ENCODE peak calls at places on chromosome 4, in five cellular contexts. V is osteoblast, A is ovary, X is upper lobe of right lung, P is sigmoid colon. Z is an unnamed sample.

GRCh38 chr4:109016200-109016599 is 253.3 kb upstream of the ETNPPL start:
- DNase-seq in A (no peak), P (peak), V (no peak), X (no peak), Z (no peak)

GRCh38 chr4:112857461-112857860 is 192.0 kb upstream of the ANK2 start:
- DNase-seq in A (no peak), P (no peak), X (no peak), V (peak), Z (no peak)

GRCh38 chr4:121728066-121728465 is 31.3 kb upstream of the ANXA5 start:
- DNase-seq in P (no peak), V (peak), X (no peak), A (no peak), Z (no peak)

GRCh38 chr4:113645771-113646455 is 115.6 kb downstream of the CAMK2D start:
- DNase-seq in A (no peak), V (no peak), P (no peak), X (no peak), Z (no peak)

GRCh38 chr4:8200302-8200975 is 1.3 kb downstream of the SH3TC1 start:
- DNase-seq in V (peak), A (no peak), P (peak), X (peak), Z (no peak)

GRCh38 chr4:768995-769394 is 56.9 kb downstream of the CPLX1 start:
- DNase-seq in V (peak), P (no peak), A (no peak), X (no peak), Z (peak)

GRCh38 chr4:20292739-20293138 is 41.0 kb downstream of the SLIT2 start:
- DNase-seq in A (no peak), V (no peak), X (no peak), P (no peak), Z (no peak)

GRCh38 chr4:69965628-69966027 is at the start of gene CSN2:
- DNase-seq in A (no peak), X (no peak), P (no peak), V (no peak), Z (no peak)

DNA sequence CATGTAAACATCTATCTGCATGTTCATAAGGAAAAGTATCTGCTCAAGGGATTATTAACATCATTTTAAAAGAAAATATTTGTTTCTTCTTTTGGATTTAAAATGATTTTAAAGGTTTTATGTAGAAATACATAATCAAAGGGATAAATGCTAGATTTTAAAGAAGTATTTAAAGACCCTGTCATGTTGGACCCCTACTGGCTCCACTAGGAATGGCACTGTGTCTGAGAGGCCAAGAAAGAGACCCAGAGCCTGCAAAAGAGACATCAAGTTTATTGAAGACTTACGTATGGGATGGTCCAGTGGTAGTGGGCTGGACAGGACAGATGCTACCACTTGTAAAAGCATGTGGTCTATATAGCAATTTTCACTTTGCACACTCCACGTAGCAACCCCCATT is 78.7 kb upstream of the PCDH18 start:
- DNase-seq in P (no peak), V (peak), X (no peak), A (no peak), Z (no peak)
- TF ChIP-seq CTCF in P (no peak), V (peak), X (peak), A (no peak), Z (peak)

GRCh38 chr4:72275381-72275780 is 243.6 kb downstream of the NPFFR2 start:
- DNase-seq in A (no peak), V (no peak), P (no peak), X (no peak), Z (no peak)
- TF ChIP-seq CTCF in A (no peak), V (no peak), P (no peak), X (no peak), Z (no peak)

GRCh38 chr4:57193996-57194675 is 84.0 kb upstream of the IGFBP7 start:
- DNase-seq in V (no peak), X (no peak), P (no peak), A (no peak), Z (no peak)
- TF ChIP-seq CTCF in V (no peak), X (no peak), P (no peak), A (no peak), Z (no peak)

GRCh38 chr4:47381172-47381571 is 82.3 kb downstream of the COMMD8 start:
- DNase-seq in V (peak), A (no peak), X (no peak), P (no peak), Z (no peak)

GRCh38 chr4:47386592-47387235 is 76.8 kb downstream of the COMMD8 start:
- DNase-seq in P (no peak), X (no peak), A (no peak), V (no peak), Z (no peak)

GRCh38 chr4:47386146-47386545 is 77.4 kb downstream of the COMMD8 start:
- DNase-seq in X (no peak), V (no peak), A (no peak), P (no peak), Z (no peak)

DNA sequence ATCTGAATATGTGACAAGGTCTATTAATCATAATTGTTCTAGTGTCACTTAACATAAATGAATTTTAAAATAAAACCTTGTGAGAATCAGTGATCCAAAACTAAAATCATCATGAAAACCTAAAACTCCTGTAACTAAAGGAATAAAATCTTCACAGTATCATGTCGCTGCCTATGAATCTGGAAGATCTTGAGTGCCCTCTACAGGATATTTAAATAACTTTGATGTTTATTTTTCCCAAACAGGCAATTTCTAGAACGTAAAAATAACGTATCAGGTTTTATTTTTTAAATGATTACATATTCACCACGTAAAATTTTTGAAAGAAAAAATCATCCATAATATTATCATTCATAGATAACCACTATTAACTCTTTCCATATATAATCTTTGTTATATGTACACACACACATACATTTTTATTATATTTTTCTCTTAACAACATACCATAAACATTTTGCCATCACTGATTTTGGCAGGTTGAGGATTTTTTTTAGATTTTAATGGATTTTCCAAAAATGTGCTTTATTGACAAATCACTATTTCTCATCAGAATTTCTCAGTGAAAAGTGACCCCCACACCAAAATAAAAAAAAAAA is 79.6 kb downstream of the COMMD8 start:
- DNase-seq in V (peak), A (no peak), X (no peak), P (no peak), Z (no peak)
- TF ChIP-seq CTCF in V (peak), A (no peak), X (peak), P (peak), Z (peak)

DNA sequence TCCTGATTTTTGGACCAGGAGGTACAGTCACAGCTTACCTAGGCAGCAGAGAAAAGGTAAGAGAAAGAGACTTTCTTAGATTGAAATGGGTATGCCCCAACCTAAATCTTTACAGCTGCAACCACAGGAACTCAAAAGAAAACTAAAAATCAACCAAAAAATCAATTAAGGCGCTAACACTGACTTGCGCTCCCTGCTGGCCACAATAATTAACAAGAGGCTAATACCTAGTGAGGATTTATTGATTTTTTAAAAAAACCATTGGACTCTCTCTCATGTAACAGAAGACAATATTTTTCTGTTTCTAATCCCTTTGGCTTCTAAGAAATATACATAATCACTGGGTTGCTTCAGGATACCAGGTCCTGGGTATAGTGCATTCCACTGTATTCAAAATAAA is 153.9 kb upstream of the TENM3 start:
- DNase-seq in A (no peak), V (peak), X (no peak), P (no peak), Z (no peak)
- TF ChIP-seq CTCF in A (no peak), V (peak), X (no peak), P (no peak), Z (peak)

DNA sequence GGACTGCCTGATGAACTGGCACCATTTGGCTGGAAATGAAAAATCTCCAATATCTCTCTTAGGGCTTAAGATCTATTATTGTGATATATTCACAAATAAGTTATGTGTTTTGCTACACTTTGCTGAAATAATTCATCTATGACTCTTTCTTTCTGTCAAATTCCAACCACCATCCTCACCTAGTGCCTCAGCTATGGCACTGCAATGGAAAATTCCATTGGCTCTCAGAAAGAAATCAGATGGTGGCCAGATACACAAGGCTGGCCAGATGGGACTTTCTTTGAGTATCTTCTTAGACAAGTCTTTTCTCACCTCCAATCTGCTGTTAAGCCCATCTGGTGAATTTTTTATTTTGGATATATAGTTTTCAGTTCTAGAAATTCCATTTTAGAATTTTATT is 28.0 kb downstream of the NAT8L start:
- DNase-seq in A (no peak), P (no peak), X (no peak), V (peak), Z (no peak)
- TF ChIP-seq CTCF in A (no peak), P (no peak), X (no peak), V (peak), Z (no peak)

GRCh38 chr4:85228264-85228663 is 246.7 kb upstream of the ARHGAP24 start:
- DNase-seq in A (no peak), X (no peak), P (no peak), V (no peak), Z (no peak)
- TF ChIP-seq CTCF in A (no peak), X (no peak), P (no peak), V (no peak), Z (no peak)

DNA sequence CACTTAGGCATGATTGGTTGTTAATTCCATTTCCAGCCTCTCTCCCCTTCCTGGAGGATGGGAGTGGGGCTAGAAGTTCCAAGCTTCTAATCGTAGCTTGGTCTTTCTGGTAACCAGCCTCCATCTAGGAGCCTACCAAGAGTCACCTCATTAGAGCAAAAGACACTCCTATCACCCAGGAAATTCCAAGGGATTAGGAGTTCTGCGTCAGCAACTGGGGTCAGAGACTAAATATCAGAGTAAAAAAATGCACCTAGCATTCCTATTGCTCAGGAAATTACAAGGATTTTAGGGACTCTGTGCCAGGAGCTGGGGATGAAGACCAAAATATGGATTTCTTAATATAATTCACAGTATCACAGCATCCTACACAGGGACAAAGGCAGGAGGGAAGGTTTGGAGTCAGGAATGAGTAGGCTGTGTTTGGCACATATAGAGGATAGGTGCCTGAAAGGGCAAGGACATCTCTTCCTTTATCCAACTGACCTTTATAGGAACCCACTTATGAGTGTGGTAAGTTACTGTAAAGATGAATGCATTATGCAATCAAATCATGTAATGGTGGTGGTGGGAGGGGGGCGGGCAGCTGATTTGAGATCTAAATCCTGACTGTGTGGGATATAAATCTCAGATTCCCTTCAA is 30.5 kb upstream of the LIMCH1 start:
- DNase-seq in V (no peak), P (no peak), X (no peak), A (no peak), Z (no peak)
- TF ChIP-seq CTCF in V (no peak), P (no peak), X (no peak), A (no peak), Z (no peak)

Z was measured in chondrocyte.